ENCODE peak calls at places on chromosome 21, in eight cellular contexts. G is astrocyte, H is breast epithelium, F is tibial artery, L is fibroblast of pulmonary artery, M is ovary, K is cardiac muscle cell, R is BJ. Z is an unnamed sample.

GRCh38 chr21:15421521-15421920 is 308.3 kb upstream of the USP25 start:
- DNase-seq in G (peak; percentile 51), H (no peak), F (no peak), L (no peak), M (no peak), K (no peak), R (no peak), Z (no peak)

GRCh38 chr21:34004013-34004938 is 69.1 kb upstream of the MRPS6 start:
- DNase-seq in G (no peak), H (peak; percentile 71), F (no peak), L (no peak), M (no peak), K (no peak), R (no peak), Z (no peak)

GRCh38 chr21:33894736-33895288 is 20.8 kb downstream of the ATP5PO start:
- DNase-seq in G (peak; percentile 82), H (peak; percentile 35), F (peak; percentile 86), L (peak; percentile 92), M (peak; percentile 77), K (peak; percentile 94), R (peak; percentile 38), Z (peak; percentile 84)

GRCh38 chr21:17461582-17461981 is 51.3 kb upstream of the CXADR start:
- DNase-seq in G (peak; percentile 22), H (no peak), F (no peak), L (peak; percentile 71), M (no peak), K (peak; percentile 68), R (no peak), Z (peak; percentile 19)

GRCh38 chr21:28333455-28334108 is 659.1 kb downstream of the LTN1 start:
- DNase-seq in G (peak; percentile 44), H (no peak), F (no peak), L (peak; percentile 81), M (no peak), K (peak; percentile 88), R (peak; percentile 34), Z (peak; percentile 86)

GRCh38 chr21:26280715-26281310 is 110.2 kb upstream of the APP start:
- DNase-seq in G (no peak), H (no peak), F (no peak), L (no peak), M (no peak), K (no peak), R (no peak), Z (peak; percentile 4)

GRCh38 chr21:27649323-27649722 is 682.4 kb upstream of the ADAMTS5 start:
- DNase-seq in G (peak; percentile 83), H (no peak), F (no peak), L (peak; percentile 92), M (no peak), K (peak; percentile 81), R (peak; percentile 66), Z (peak; percentile 90)

GRCh38 chr21:38965910-38966504 is 160.3 kb downstream of the ETS2 start:
- DNase-seq in G (no peak), H (no peak), F (no peak), L (no peak), M (peak; percentile 48), K (peak; percentile 23), R (no peak), Z (no peak)

GRCh38 chr21:17050646-17051045 is 462.2 kb upstream of the CXADR start:
- DNase-seq in G (no peak), H (no peak), F (no peak), L (no peak), M (no peak), K (no peak), R (no peak), Z (no peak)

GRCh38 chr21:17371470-17371869 is 141.4 kb upstream of the CXADR start:
- DNase-seq in G (peak; percentile 83), H (no peak), F (no peak), L (peak; percentile 75), M (no peak), K (peak; percentile 15), R (peak; percentile 62), Z (peak; percentile 1)

GRCh38 chr21:17414766-17415165 is 98.1 kb upstream of the CXADR start:
- DNase-seq in G (no peak), H (no peak), F (no peak), L (peak; percentile 49), M (no peak), K (no peak), R (no peak), Z (no peak)

GRCh38 chr21:41048636-41049035 is 119.3 kb upstream of the BACE2 start:
- DNase-seq in G (no peak), H (no peak), F (no peak), L (no peak), M (no peak), K (no peak), R (no peak), Z (no peak)

GRCh38 chr21:36803051-36803709 is 104.3 kb downstream of the SIM2 start:
- DNase-seq in G (no peak), H (no peak), F (no peak), L (no peak), M (no peak), K (no peak), R (no peak), Z (no peak)
- H3K4me3 ChIP-seq in G (no peak overlapping the region), H (no peak overlapping the region), F (no peak overlapping the region), L (no peak overlapping the region), M (no peak overlapping the region), K (no peak overlapping the region), R (no peak overlapping the region), Z (no peak overlapping the region)

DNA sequence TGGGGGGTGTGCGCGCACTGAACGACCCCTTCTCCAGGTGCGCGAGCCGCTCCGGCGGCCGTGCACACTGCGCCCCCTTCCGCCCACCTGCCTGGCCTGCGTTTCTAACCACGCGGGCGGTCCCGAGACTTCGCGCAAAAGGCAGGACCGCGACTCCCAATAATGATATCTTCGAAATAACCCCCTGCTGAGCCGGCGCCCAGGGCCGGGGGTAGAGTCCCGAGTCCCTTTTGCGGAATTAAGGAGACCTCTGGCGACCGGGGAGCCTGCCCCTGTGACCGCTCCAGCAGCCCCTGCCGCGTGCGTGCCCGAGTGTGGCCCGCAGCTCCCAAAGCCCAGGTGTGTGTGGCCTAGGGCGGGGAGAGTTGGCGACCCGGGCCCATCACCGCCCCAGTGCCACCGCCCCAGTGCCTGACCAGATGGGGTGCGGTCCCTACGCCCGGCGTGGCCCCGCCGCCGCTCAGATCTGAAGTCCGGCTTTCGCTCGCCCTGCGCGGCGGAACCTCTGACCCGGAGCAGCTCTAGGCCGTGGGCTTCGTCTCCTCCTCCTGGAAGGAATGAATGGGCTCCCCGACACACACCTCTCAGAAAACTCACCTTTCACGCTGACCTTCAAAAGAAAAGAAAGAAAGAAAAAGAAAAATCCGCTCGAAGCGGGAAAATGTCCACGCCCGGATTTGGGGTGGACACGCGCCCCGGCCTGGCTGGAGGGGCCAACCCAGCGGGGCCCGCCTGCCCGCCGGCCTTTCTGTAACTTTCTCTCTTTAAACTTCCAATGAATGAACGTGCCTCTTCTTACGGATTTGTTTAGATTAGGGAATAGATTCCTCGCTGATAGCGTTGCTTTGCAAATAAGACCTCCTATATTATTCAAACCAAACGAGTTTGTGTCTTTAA is 5.5 kb upstream of the SIM2 start:
- DNase-seq in G (no peak), H (no peak), F (no peak), L (no peak), M (no peak), K (no peak), R (no peak), Z (no peak)
- TF ChIP-seq CTCF in G (no peak), H (no peak), F (no peak), L (no peak), M (no peak), K (no peak), R (no peak), Z (no peak)

DNA sequence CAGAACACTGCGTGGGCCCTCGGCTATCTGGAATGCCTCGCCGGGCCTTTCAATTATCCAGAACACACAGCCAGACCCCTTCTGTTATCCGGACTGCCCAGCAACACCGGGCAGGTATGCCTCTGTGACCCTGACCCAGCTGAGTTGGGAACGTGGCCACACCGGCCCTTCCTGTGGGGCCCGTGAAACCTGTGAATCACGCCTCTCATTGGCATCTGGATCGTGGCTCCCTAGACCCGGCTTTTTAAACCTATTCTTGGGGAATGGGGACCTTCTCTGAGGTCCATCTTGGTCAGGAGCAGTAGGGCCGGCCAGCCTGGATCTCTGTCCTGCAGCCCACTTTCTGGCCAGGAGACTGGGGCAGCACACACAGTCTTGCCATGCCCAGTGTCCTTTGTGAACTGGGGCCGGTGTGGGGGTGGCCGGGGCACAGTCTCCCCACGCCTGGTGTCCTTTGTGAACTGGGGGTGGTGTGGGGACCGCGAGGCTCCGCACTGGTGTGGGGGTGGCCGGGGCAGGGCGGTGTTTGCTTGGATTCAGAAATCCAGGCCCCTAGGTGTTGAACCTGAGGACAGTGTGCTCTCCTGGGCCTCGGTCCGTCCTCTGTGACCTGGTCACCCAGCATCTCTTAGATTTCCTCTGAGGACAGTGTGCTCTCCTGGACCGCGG is 11.1 kb downstream of the COL18A1 start:
- DNase-seq in G (no peak), H (no peak), F (peak; percentile 67), L (no peak), M (peak; percentile 25), K (no peak), R (no peak), Z (no peak)
- H3K4me3 ChIP-seq in G (no peak overlapping the region), H (no peak overlapping the region), F (no peak overlapping the region), L (no peak overlapping the region), M (no peak overlapping the region), K (no peak overlapping the region), R (no peak overlapping the region), Z (no peak overlapping the region)

DNA sequence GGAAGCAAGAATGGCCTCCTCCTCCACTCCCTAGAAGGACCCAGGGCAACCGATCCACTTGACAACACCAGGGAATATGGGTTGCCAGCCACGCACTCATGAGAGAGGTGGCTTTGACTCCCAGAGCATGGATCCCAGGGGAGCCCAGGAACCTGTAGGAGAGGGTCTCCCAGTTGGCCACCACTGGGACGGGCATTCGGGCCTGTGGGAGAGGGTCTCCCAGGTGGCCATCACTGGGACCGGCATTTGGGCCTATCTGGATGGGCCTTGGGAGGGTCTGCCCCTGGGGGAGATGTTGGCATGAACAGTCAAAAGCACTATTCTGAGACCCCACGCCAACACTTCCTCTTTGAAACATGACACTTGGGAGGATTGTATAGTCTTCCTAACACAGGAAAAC is 565 bp downstream of the TFF1 start:
- DNase-seq in G (no peak), H (no peak), F (no peak), L (no peak), M (no peak), K (no peak), R (no peak), Z (no peak)
- TF ChIP-seq CTCF in G (no peak), H (no peak), F (no peak), L (no peak), M (no peak), K (no peak), R (no peak), Z (no peak)

DNA sequence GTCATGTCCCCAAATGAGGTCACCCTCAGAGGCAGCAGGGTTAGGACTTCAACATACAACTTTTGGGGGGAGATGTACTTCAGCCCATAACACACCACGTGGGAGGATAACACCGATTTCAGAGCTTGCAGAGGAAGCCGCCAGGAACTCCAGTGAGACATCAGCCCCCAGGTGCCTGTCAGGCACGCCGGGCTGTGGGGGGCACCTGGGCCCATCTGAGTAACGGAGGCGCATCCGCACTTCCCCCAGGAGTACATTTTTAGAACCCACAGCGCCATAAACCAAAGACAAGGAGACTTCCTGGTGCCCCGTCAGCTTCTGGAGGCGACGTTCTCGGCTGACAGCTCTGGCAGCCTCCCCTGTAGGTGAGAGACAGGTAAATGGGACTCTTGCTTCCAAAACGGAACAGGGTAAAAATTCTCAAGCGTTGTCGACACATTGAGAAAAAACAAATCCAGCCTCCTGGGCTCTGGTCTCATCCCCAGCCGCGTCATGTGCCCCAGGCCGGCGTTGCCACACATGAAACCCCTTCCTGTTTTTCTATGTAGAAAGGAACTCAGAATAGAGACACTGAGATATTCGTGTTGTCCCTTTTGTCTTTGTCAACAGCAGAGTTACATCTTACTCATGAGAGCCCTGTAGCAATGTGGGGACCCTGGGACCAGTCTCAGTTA is 93.3 kb downstream of the PDE9A start:
- DNase-seq in G (no peak), H (no peak), F (peak; percentile 69), L (no peak), M (no peak), K (no peak), R (no peak), Z (no peak)
- H3K4me3 ChIP-seq in G (no peak overlapping the region), H (no peak overlapping the region), F (no peak overlapping the region), L (no peak overlapping the region), M (no peak overlapping the region), K (no peak overlapping the region), R (no peak overlapping the region), Z (no peak overlapping the region)